ENCODE peak calls at places on chromosomes 3 and 15, in seven cellular contexts. B, U, G, Q, R, E and I are unnamed samples.

GRCh38 chr15:60835974-60836373 is 357.0 kb upstream of the ICE2 start:
- DNase-seq in R (no peak), Q (no peak), G (no peak), B (no peak), E (no peak), U (no peak), I (no peak)

GRCh38 chr15:53256457-53256856 is 466.3 kb upstream of the ONECUT1 start:
- DNase-seq in Q (no peak), E (no peak), R (no peak), B (no peak), G (no peak), U (no peak), I (no peak)

GRCh38 chr3:50577348-50577747 is 8.0 kb downstream of the HEMK1 start:
- DNase-seq in B (no peak), G (no peak), Q (no peak), R (no peak), E (no peak), U (no peak), I (no peak)

GRCh38 chr3:51974963-51975856 is at the start of gene ABHD14A:
- DNase-seq in G (peak), Q (peak), R (peak), E (peak), U (no peak), B (peak), I (no peak)

GRCh38 chr15:77784361-77785292 is 151.9 kb upstream of the LINGO1 start:
- DNase-seq in B (no peak), Q (no peak), U (no peak), E (no peak), G (peak), R (peak), I (no peak)

GRCh38 chr3:17179381-17180205 is 294.8 kb downstream of the PLCL2 start:
- DNase-seq in B (no peak), R (no peak), G (peak), E (no peak), Q (no peak), U (no peak), I (no peak)

GRCh38 chr15:84973492-84974460 is 7.9 kb upstream of the PDE8A start:
- DNase-seq in G (no peak), R (peak), U (no peak), E (no peak), B (no peak), Q (no peak), I (no peak)

GRCh38 chr3:194537732-194538247 is 51.0 kb upstream of the ATP13A3 start:
- DNase-seq in B (no peak), E (no peak), U (no peak), R (peak), Q (no peak), G (no peak), I (no peak)

GRCh38 chr15:65323071-65323511 is 18.6 kb downstream of the RNU5B-1 start:
- DNase-seq in B (no peak), Q (no peak), G (no peak), E (no peak), R (peak), U (no peak), I (peak)